ENCODE peak calls at places on chromosomes 7 and 10, in ten cellular contexts. J, P, V, U, G, D, N, O, X and Q are unnamed samples.

GRCh38 chr7:57328457-57328856 is 121.5 kb upstream of the ZNF716 start:
- DNase-seq in G (peak; percentile 61), D (no peak), V (no peak), J (no peak), N (no peak), U (no peak), O (no peak), X (no peak), P (no peak), Q (no peak)

GRCh38 chr7:118104812-118105441 is 79.0 kb upstream of the LSM8 start:
- DNase-seq in N (no peak), J (no peak), V (peak; percentile 15), U (no peak), D (no peak), P (no peak), G (no peak), O (no peak), X (no peak), Q (no peak)

GRCh38 chr7:8144856-8145255 is 117.1 kb downstream of the ICA1 start:
- DNase-seq in X (no peak), O (no peak), J (no peak), G (no peak), N (no peak), P (no peak), U (no peak), D (no peak), V (no peak), Q (no peak)

GRCh38 chr7:45203459-45203858 is 45.9 kb downstream of the RAMP3 start:
- DNase-seq in O (no peak), J (no peak), G (no peak), N (no peak), P (no peak), V (no peak), D (no peak), X (no peak), U (no peak), Q (no peak)

GRCh38 chr10:71187600-71187999 is 24.8 kb upstream of the UNC5B start:
- DNase-seq in V (no peak), D (no peak), X (no peak), P (no peak), U (no peak), J (no peak), N (no peak), G (no peak), O (no peak), Q (no peak)

GRCh38 chr10:112926906-112927688 is 22.9 kb upstream of the TCF7L2 start:
- DNase-seq in D (no peak), G (no peak), V (no peak), U (no peak), J (no peak), X (no peak), N (no peak), P (no peak), O (no peak), Q (no peak)

GRCh38 chr7:138935438-138936079 is 45.6 kb downstream of the KIAA1549 start:
- DNase-seq in D (no peak), U (no peak), O (no peak), J (no peak), V (peak; percentile 55), G (no peak), P (no peak), X (no peak), N (no peak), Q (no peak)

GRCh38 chr7:117068511-117069155 is 115.3 kb downstream of the ST7 start:
- DNase-seq in V (no peak), U (no peak), G (no peak), D (no peak), P (no peak), O (no peak), X (no peak), N (no peak), J (no peak), Q (no peak)

GRCh38 chr10:80471009-80471408 is 16.9 kb downstream of the TSPAN14 start:
- DNase-seq in X (no peak), O (no peak), V (no peak), G (no peak), N (no peak), D (no peak), U (no peak), J (peak; percentile 65), P (no peak), Q (peak; percentile 59)

GRCh38 chr10:21285742-21286311 is 239.7 kb downstream of the SKIDA1 start:
- DNase-seq in D (no peak), J (no peak), N (no peak), G (no peak), U (no peak), O (no peak), X (no peak), P (no peak), V (peak; percentile 52), Q (no peak)

GRCh38 chr10:75611081-75611971 is 179.9 kb downstream of the LRMDA start:
- DNase-seq in V (no peak), J (no peak), G (no peak), O (no peak), U (no peak), N (no peak), D (no peak), P (peak; percentile 36), X (no peak), Q (no peak)

GRCh38 chr7:105352018-105352612 is 36.6 kb downstream of the SRPK2 start:
- DNase-seq in U (no peak), P (no peak), G (no peak), N (peak; percentile 91), O (peak; percentile 89), J (peak; percentile 46), X (peak; percentile 87), D (peak; percentile 79), V (no peak), Q (no peak)

GRCh38 chr10:485776-486572 is 203.5 kb downstream of the DIP2C start:
- DNase-seq in J (no peak), P (no peak), N (no peak), O (peak; percentile 86), V (no peak), D (peak; percentile 54), X (peak; percentile 40), G (no peak), U (no peak), Q (peak; percentile 15)

GRCh38 chr10:10865913-10866312 is 151.8 kb upstream of the CELF2 start:
- DNase-seq in P (no peak), O (no peak), N (no peak), X (no peak), G (no peak), V (no peak), D (no peak), U (no peak), J (no peak), Q (no peak)

GRCh38 chr7:124652237-124652636 is 113.4 kb downstream of the GPR37 start:
- DNase-seq in G (no peak), V (no peak), J (no peak), O (no peak), U (no peak), D (no peak), N (no peak), P (no peak), X (no peak), Q (no peak)

GRCh38 chr7:124651136-124651535 is 114.5 kb downstream of the GPR37 start:
- DNase-seq in G (no peak), D (no peak), N (no peak), U (no peak), P (no peak), V (no peak), J (no peak), X (no peak), O (no peak), Q (no peak)

DNA sequence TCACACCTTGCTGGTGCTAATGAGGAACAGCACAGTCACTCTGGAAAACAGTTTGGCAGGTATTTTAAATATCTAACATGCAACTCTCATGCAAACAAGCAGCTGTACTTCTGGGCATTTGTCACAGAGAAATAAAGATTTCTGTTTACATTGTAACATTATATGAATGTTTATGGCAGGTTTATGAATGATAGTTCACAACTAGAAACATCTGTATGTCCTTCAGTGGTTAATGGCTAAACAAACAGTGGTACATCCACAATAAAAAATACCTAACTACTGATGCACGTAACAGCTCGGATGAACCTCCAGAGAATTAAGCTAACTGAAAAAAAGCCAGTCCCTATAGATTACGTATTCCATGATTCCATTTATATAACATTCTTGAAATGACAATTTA is 109.6 kb downstream of the GPR37 start:
- DNase-seq in G (no peak), J (no peak), P (no peak), N (no peak), V (no peak), U (no peak), O (no peak), X (no peak), D (no peak), Q (no peak)
- H3K4me3 ChIP-seq in G (no peak overlapping the region), J (no peak overlapping the region), P (no peak overlapping the region), N (no peak overlapping the region), V (no peak overlapping the region), U (no peak overlapping the region), O (no peak overlapping the region), X (no peak overlapping the region), D (no peak overlapping the region), Q (no peak overlapping the region)

DNA sequence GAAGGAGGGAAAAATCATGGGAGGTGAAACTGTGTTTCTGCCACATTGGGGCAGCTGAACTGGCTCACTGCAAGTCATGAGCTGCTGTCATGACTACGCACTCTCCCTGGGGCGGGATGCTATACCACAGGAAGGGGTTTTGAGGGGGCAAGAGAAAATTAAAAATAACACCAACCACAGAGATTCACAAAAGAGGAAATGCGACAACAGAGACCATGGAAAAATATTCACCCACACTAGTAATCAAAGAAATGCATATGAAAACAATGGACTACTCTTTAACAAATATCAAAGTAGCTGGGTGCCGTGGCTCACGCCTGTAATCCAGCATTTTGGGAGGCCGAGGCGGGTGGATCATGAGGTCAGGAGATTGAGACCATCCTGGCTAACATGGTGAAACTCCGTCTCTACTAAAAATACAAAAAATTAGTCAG is 65.2 kb upstream of the TM9SF3 start:
- DNase-seq in N (no peak), J (no peak), G (no peak), X (peak; percentile 89), D (no peak), V (no peak), P (no peak), O (no peak), U (no peak), Q (no peak)
- TF ChIP-seq POLR2AphosphoS5 in N (no peak), J (no peak), G (peak; percentile 18), X (no peak), D (no peak), V (no peak), P (no peak), O (no peak), U (no peak), Q (no peak)

GRCh38 chr7:130069978-130070899 is at the start of gene KLHDC10:
- DNase-seq in O (peak; percentile 99), J (peak; percentile 97), V (peak; percentile 98), D (peak; percentile 98), G (peak; percentile 96), U (peak; percentile 99), N (peak; percentile 97), X (peak; percentile 99), P (peak; percentile 97), Q (peak; percentile 98)
- TF ChIP-seq POLR2A in O (no peak), J (peak; percentile 48), V (peak; percentile 62), D (no peak), G (no peak), U (peak; percentile 91), N (no peak), X (no peak), P (peak; percentile 39), Q (no peak)

DNA sequence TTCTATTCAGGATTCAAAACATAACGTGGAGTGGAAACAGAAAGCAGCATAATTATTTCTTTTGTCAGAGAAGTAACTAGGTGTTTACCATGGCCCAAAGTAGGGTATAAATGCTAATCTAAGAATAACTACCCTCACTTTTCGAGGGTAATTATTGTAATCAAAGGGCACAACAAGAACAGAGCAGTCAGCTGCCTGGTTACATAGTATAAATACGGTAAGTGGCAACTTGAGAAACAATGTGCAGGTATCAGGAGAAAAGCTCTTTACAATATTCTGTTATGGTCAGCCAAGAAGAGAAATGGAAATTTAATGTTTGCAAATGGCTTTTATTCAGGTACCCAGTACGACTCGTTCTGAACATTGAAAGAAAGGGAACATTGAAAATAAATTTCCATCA is 242.0 kb upstream of the NPY start:
- DNase-seq in U (no peak), D (no peak), V (no peak), G (no peak), J (no peak), X (no peak), N (no peak), O (no peak), P (no peak), Q (no peak)
- H3K4me3 ChIP-seq in U (no peak overlapping the region), D (no peak overlapping the region), V (no peak overlapping the region), G (no peak overlapping the region), J (no peak overlapping the region), X (no peak overlapping the region), N (no peak overlapping the region), O (no peak overlapping the region), P (no peak overlapping the region), Q (no peak overlapping the region)